ENCODE peak calls at places on chromosome 18, in six cellular contexts. L, F, I, T, E and W are unnamed samples.

GRCh38 chr18:59484796-59485328 is 125.8 kb upstream of the LMAN1 start:
- DNase-seq in L (no peak), F (no peak), I (peak; percentile 33), T (no peak), E (peak; percentile 59), W (peak; percentile 49)

GRCh38 chr18:53752968-53753367 is 471.5 kb downstream of the MBD2 start:
- DNase-seq in L (no peak), F (no peak), I (no peak), T (no peak), E (no peak), W (no peak)

GRCh38 chr18:75790821-75791220 is 363.3 kb upstream of the SMIM21 start:
- DNase-seq in L (no peak), F (no peak), I (no peak), T (no peak), E (no peak), W (no peak)

GRCh38 chr18:59300676-59301285 is 17.7 kb downstream of the CPLX4 start:
- DNase-seq in L (no peak), F (no peak), I (no peak), T (no peak), E (no peak), W (no peak)

GRCh38 chr18:76425299-76426101 is 69.5 kb downstream of the ZNF516 start:
- DNase-seq in L (no peak), F (no peak), I (no peak), T (no peak), E (peak; percentile 51), W (no peak)

GRCh38 chr18:51430538-51430937 is 233.1 kb upstream of the MEX3C start:
- DNase-seq in L (no peak), F (no peak), I (no peak), T (no peak), E (no peak), W (no peak)

GRCh38 chr18:5461056-5461455 is 82.7 kb downstream of the EPB41L3 start:
- DNase-seq in L (no peak), F (no peak), I (no peak), T (no peak), E (no peak), W (no peak)

GRCh38 chr18:8526316-8526715 is 82.9 kb upstream of the RAB12 start:
- DNase-seq in L (no peak), F (no peak), I (no peak), T (no peak), E (no peak), W (no peak)

GRCh38 chr18:47985837-47986236 is 55.4 kb upstream of the SMAD2 start:
- DNase-seq in L (no peak), F (no peak), I (no peak), T (peak; percentile 56), E (no peak), W (no peak)

GRCh38 chr18:57376503-57376902 is 24.1 kb downstream of the ST8SIA3 start:
- DNase-seq in L (no peak), F (no peak), I (no peak), T (no peak), E (no peak), W (no peak)

GRCh38 chr18:39653221-39653620 is 2087.6 kb upstream of the CELF4 start:
- DNase-seq in L (no peak), F (no peak), I (no peak), T (no peak), E (no peak), W (no peak)

GRCh38 chr18:69282371-69282770 is 118.3 kb upstream of the DOK6 start:
- DNase-seq in L (no peak), F (no peak), I (no peak), T (no peak), E (no peak), W (no peak)

GRCh38 chr18:60019463-60019840 is 119.7 kb downstream of the PMAIP1 start:
- DNase-seq in L (no peak), F (no peak), I (no peak), T (no peak), E (peak; percentile 95), W (peak; percentile 15)

DNA sequence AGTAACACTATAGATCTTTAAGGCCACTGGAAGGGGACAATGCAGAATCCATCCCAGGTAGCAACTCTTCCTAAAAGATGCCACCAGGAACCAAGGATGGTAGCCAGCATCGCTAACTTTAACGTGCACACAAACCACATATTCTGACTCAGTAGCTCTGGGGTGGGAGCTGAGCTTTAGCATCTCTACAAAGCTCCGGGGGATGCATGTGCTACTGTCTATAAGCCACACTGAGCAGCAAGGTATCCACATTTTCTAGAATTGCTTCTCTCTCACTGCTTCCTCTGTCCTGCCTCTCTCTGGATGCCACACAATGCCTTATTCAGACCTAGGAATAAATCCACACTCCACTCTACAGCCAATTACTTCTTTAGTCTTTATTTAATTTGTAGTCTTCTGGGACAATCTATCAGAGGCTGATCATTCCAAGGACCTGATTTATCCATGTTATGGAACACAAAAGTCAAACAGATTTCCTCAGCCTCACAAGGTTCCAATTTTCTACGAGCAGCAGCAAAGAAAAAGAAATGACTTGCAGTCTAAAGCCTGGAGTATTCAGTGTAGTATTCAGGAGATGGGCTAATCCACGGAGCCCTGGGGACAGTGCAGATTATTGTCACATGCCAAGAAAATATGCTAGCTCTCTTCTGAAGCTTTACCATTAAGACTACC is 4.4 kb downstream of the BCL2 start:
- DNase-seq in L (no peak), F (no peak), I (no peak), T (no peak), E (no peak), W (no peak)
- H3K4me3 ChIP-seq in L (no peak overlapping the region), F (no peak overlapping the region), I (no peak overlapping the region), T (no peak overlapping the region), E (no peak overlapping the region), W (no peak overlapping the region)

GRCh38 chr18:49486959-49487710 is at the start of gene C18orf32:
- DNase-seq in L (peak; percentile 96), F (peak; percentile 90), I (peak; percentile 94), T (peak; percentile 98), E (peak; percentile 92), W (peak; percentile 96)
- H3K36me3 ChIP-seq in L (no peaks in the 10 kb centered on the region), F (peaks cover 73% of the 10 kb centered on the region), I (peaks cover 41% of the 10 kb centered on the region), T (peaks cover 52% of the 10 kb centered on the region), E (peaks cover 48% of the 10 kb centered on the region), W (peaks cover 52% of the 10 kb centered on the region)

GRCh38 chr18:907171-907879 is 2.7 kb downstream of the ADCYAP1 start:
- DNase-seq in L (no peak), F (no peak), I (peak; percentile 49), T (peak; percentile 46), E (no peak), W (peak; percentile 35)
- H3K4me3 ChIP-seq in L (no peak overlapping the region), F (no peak overlapping the region), I (peak overlapping the region; percentile 58), T (peak overlapping the region; percentile 53), E (peak overlapping the region; percentile 28), W (peak overlapping the region; percentile 45)

DNA sequence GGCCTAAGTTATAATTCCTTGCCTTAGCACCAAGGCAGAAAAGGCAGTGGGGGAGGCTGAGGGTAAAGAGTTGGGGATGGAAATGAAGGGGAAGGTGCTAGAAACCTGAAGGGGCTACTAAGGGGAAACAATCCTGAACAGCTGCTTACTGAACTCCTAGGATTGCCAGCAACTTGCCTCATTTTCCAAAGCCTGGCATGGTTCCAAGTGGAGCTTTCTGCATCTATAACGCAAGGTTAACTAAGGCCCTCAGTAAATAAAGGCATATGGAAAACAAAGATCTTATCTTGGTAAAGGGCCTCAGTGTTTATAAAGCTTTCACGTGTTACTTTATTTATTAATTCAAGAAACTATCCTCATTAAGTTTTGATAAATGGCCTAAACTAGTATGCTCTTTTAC is 10.9 kb downstream of the MEP1B start:
- DNase-seq in L (no peak), F (no peak), I (peak; percentile 42), T (no peak), E (no peak), W (no peak)
- H3K36me3 ChIP-seq in L (no peaks in the 10 kb centered on the region), F (no peaks in the 10 kb centered on the region), I (no peaks in the 10 kb centered on the region), T (no peaks in the 10 kb centered on the region), E (no peaks in the 10 kb centered on the region), W (no peaks in the 10 kb centered on the region)

GRCh38 chr18:79421275-79421857 is 25.6 kb downstream of the NFATC1 start:
- DNase-seq in L (no peak), F (no peak), I (no peak), T (no peak), E (no peak), W (no peak)

GRCh38 chr18:79418642-79419041 is 22.9 kb downstream of the NFATC1 start:
- DNase-seq in L (no peak), F (no peak), I (no peak), T (no peak), E (no peak), W (no peak)

GRCh38 chr18:79418236-79418635 is 22.5 kb downstream of the NFATC1 start:
- DNase-seq in L (no peak), F (no peak), I (no peak), T (no peak), E (no peak), W (no peak)

GRCh38 chr18:79422022-79422782 is 26.5 kb downstream of the NFATC1 start:
- DNase-seq in L (no peak), F (no peak), I (no peak), T (no peak), E (peak; percentile 62), W (peak; percentile 55)

DNA sequence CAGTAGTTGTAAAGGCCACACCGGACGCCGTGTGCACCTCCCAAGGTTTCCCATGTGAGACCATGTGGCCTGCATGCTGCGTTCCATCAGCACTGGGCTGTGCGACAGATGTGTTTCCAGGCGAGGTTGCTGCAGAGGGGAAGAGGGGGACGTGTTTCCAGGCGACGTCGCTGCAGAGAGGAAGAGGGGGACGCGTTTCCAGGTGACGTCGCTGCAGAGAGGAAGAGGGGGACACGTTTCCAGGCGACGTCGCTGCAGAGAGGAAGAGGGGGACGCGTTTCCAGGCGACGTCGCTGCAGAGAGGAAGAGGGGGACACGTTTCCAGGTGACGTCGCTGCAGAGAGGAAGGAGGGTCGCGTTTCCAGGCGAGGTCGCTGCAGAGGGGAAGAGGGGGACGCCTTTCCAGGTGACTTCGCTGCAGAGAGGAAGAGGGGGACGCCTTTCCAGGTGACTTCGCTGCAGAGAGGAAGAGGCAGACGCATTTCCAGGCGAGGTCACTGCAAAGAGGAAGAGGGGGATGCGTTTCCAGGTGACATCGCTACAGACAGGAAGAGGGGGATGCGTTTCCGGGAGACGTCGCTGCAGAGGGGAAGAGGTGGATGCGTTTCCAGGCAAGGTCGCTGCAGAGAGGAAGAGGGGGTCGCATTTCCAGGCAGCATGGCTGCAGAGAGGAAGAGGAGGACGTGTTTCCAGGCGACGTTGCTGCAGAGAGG is 24.5 kb downstream of the NFATC1 start:
- DNase-seq in L (no peak), F (no peak), I (no peak), T (no peak), E (no peak), W (no peak)
- H3K4me3 ChIP-seq in L (no peak overlapping the region), F (no peak overlapping the region), I (no peak overlapping the region), T (no peak overlapping the region), E (no peak overlapping the region), W (no peak overlapping the region)

GRCh38 chr18:63180333-63180732 is 139.2 kb downstream of the BCL2 start:
- DNase-seq in L (no peak), F (no peak), I (no peak), T (no peak), E (no peak), W (no peak)
- H3K36me3 ChIP-seq in L (no peaks in the 10 kb centered on the region), F (no peaks in the 10 kb centered on the region), I (no peaks in the 10 kb centered on the region), T (no peaks in the 10 kb centered on the region), E (no peaks in the 10 kb centered on the region), W (no peaks in the 10 kb centered on the region)

DNA sequence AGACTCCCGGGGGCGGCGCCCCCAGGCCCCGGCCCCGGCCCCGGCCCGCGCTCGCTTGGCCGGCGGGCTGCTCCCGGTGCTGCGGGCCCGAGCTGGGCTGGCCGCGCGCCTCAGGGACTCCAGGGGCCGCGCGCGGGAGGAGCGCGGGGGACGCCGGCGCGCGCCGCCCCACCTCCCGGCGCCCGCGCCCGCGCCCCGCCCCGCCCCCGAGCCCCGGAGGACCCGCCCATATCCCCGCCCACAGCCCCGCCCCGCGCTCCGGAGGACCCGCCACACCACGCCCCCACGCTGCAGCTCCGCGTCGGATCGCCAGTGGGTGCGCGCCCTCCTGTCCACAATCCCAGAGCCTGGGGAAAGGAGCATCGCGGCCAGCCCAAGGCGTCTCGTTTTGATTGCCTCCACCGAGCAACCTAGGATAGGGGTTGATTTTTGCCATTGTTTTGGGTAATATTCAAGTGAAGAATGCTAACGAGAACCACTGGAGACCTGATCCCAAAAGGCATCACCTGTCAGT is at the start of gene PARD6G:
- DNase-seq in L (peak; percentile 82), F (peak; percentile 39), I (peak; percentile 98), T (peak; percentile 84), E (peak; percentile 43), W (peak; percentile 70)
- H3K4me3 ChIP-seq in L (peak within 1 kb of the TSS; percentile 14), F (peak within 1 kb of the TSS; percentile 40), I (peak within 1 kb of the TSS; percentile 94), T (peak within 1 kb of the TSS; percentile 74), E (peak within 1 kb of the TSS; percentile 70), W (peak within 1 kb of the TSS; percentile 53)